ENCODE peak calls at places on chromosomes 4 and X, in four cellular contexts. D is IMR-90, R is H9, S is H1. T is an unnamed sample.

GRCh38 chr4:555566-556275 is 20.4 kb downstream of the TMEM271 start:
- DNase-seq in S (no peak), D (no peak), R (no peak), T (no peak)

GRCh38 chr4:2281575-2282343 is 19.9 kb upstream of the MXD4 start:
- DNase-seq in D (no peak), R (no peak), S (no peak), T (no peak)

GRCh38 chr4:52059372-52059771 is 8.3 kb downstream of the SPATA18 start:
- DNase-seq in S (no peak), D (peak), R (no peak), T (peak)

GRCh38 chr4:140052050-140052449 is 101.9 kb downstream of the MAML3 start:
- DNase-seq in D (peak), S (no peak), R (no peak), T (peak)

GRCh38 chr4:152536545-152537182 is 772 bp upstream of the FBXW7 start:
- DNase-seq in R (no peak), S (no peak), D (peak), T (peak)

GRCh38 chr4:6199344-6199921 is 916 bp downstream of the JAKMIP1 start:
- DNase-seq in S (peak), R (no peak), D (no peak), T (no peak)

GRCh38 chr4:1547863-1548637 is 136.1 kb downstream of the FAM53A start:
- DNase-seq in D (no peak), R (no peak), S (no peak), T (no peak)

GRCh38 chr4:38495481-38495880 is 168.5 kb upstream of the KLF3 start:
- DNase-seq in R (peak), D (no peak), S (no peak), T (no peak)

GRCh38 chrX:8879750-8880149 is 78.6 kb upstream of the FAM9A start:
- DNase-seq in D (peak), R (peak), S (peak), T (peak)

GRCh38 chr4:162909952-162910351 is 256.7 kb downstream of the NAF1 start:
- DNase-seq in S (no peak), D (no peak), R (no peak), T (no peak)

GRCh38 chr4:123972031-123972430 is 575.4 kb downstream of the SPRY1 start:
- DNase-seq in D (no peak), S (no peak), R (no peak), T (no peak)

GRCh38 chr4:34486964-34487363 is 1757.3 kb downstream of the ARAP2 start:
- DNase-seq in D (no peak), R (no peak), S (no peak), T (no peak)

GRCh38 chrX:1500701-1501624 is 36.0 kb downstream of the P2RY8 start:
- DNase-seq in D (no peak), R (no peak), S (peak), T (no peak)

GRCh38 chrX:81120936-81121351 is 80.8 kb downstream of the HMGN5 start:
- DNase-seq in R (peak), D (peak), S (peak), T (peak)

GRCh38 chr4:1029957-1030520 is 18.6 kb downstream of the FGFRL1 start:
- DNase-seq in S (peak), R (peak), D (no peak), T (no peak)

GRCh38 chr4:71198958-71199357 is 139.9 kb upstream of the SLC4A4 start:
- DNase-seq in D (no peak), R (no peak), S (no peak), T (no peak)

GRCh38 chrX:154458954-154459829 is 1.1 kb downstream of the PLXNA3 start:
- DNase-seq in R (no peak), D (no peak), S (no peak), T (no peak)

GRCh38 chr4:141391293-141391692 is 170.6 kb downstream of the ZNF330 start:
- DNase-seq in D (peak), S (no peak), R (no peak), T (no peak)

GRCh38 chr4:77219266-77219665 is 62.3 kb downstream of the CCNG2 start:
- DNase-seq in S (no peak), R (no peak), D (no peak), T (no peak)

GRCh38 chr4:119731778-119732177 is 103.2 kb upstream of the PDE5A start:
- DNase-seq in R (no peak), S (no peak), D (no peak), T (no peak)

GRCh38 chr4:147586637-147587036 is 30.6 kb upstream of the TMEM184C start:
- DNase-seq in R (no peak), S (no peak), D (no peak), T (no peak)

GRCh38 chrX:151889451-151889850 is 23.2 kb upstream of the MAGEA4 start:
- DNase-seq in D (no peak), S (no peak), R (no peak), T (no peak)

GRCh38 chrX:74505437-74505836 is 84.1 kb downstream of the SLC16A2 start:
- DNase-seq in S (no peak), R (no peak), D (no peak), T (no peak)

GRCh38 chrX:97616883-97617510 is 733.3 kb downstream of the RPA4 start:
- DNase-seq in D (peak), R (no peak), S (no peak), T (peak)

GRCh38 chr4:127505203-127505602 is 127.6 kb upstream of the INTU start:
- DNase-seq in D (peak), S (no peak), R (no peak), T (peak)

GRCh38 chr4:71593306-71593705 is 190.6 kb downstream of the GC start:
- DNase-seq in R (no peak), S (no peak), D (no peak), T (no peak)

GRCh38 chrX:88586317-88586716 is 160.7 kb upstream of the CPXCR1 start:
- DNase-seq in S (no peak), R (no peak), D (no peak), T (no peak)

DNA sequence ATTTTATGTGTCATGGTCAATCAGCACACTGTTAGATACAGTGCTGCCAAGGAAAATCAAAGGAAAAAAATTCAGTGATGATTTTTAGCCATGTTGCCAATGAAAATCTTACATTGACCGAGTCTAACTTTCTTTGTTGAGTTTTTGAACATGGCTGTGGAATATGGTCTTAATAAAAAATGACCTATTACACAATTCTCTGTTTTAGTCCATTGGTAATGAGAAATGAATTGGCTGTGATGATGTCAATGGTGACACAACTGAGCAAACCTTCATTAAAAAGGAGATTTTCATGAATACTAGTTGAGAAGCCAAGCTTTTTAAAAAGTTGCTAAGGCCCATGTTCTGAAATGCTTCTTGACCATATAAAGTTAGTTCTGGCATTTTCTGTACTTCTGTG is 225.9 kb upstream of the GYPA start:
- DNase-seq in R (no peak), D (no peak), S (no peak), T (no peak)
- H3K14ac ChIP-seq in R (no peak), D (no peak), S (no peak), T (no peak)

DNA sequence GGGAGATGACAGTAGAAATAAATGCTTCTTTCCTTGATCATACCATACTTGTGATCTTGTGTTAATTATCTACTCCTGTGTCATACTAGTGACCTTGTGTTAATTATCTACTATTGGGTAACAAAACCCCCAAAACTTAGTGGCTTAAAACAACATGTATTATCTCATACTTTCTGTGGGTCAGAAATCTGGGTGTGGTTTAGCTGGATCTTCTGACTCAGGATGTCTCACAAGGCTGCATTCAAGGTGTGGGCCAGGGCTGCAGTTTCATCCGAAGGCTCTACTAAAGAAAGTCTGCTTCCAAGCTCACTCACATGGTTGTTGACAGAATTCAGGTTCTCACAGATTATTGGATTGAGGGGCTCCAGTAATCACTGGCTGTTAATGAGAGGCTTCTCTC is 70.3 kb upstream of the NDP start:
- DNase-seq in S (no peak), D (no peak), R (no peak), T (no peak)
- H3K14ac ChIP-seq in S (no peak), D (no peak), R (no peak), T (no peak)

DNA sequence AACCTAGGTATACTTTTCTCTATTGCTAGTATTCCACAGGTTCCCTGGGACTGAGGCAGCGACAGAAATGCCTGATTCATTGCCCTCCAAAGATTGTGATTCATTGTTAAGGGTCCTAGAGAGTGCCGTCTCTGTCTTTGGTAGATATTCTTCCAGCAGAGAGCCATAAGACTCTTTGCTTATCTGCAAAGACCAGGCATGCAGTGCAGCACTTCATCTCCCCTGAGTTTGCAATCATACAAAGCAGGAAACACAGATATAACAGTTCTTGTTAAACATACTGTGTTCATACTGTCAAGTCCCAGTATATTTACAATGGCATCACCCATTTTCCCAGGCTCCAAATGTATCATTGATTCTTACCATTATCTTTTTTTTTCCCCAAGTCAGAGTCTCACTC is 47.7 kb downstream of the KLF8 start:
- DNase-seq in S (no peak), R (no peak), D (no peak), T (no peak)
- H3K14ac ChIP-seq in S (no peak), R (no peak), D (no peak), T (no peak)

GRCh38 chr4:16197842-16198241 is 28.4 kb downstream of the TAPT1 start:
- DNase-seq in S (no peak), R (no peak), D (no peak), T (no peak)
- H3K14ac ChIP-seq in S (no peak), R (no peak), D (no peak), T (no peak)

GRCh38 chr4:186591651-186592050 is 36.3 kb upstream of the MTNR1A start:
- DNase-seq in R (no peak), D (no peak), S (no peak), T (no peak)
- H3K14ac ChIP-seq in R (no peak), D (no peak), S (no peak), T (no peak)

GRCh38 chrX:71917621-71918341 is 7.1 kb downstream of the NHSL2 start:
- DNase-seq in R (peak), D (peak), S (no peak), T (peak)
- H3K14ac ChIP-seq in R (no peak), D (no peak), S (peak), T (no peak)

DNA sequence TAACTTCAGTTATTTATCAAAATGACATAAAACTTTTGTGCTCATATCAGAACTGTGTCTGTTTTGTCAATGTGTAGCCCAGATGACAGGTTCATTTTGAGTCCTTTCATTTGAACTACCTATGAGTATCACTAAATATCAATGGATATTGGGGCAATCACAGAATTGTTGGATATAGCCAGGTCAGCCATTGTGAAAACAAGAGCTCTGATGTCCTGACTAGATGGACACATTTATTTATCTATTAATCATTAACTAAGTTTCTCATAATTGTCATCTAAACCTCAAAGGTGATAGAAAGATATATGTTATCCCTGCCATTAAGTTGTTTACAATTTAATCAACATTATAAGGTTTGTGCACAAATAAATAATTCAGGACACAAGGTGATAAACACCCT is 638.3 kb upstream of the GRIA3 start:
- DNase-seq in R (no peak), D (no peak), S (no peak), T (no peak)
- H3K14ac ChIP-seq in R (no peak), D (no peak), S (no peak), T (no peak)

DNA sequence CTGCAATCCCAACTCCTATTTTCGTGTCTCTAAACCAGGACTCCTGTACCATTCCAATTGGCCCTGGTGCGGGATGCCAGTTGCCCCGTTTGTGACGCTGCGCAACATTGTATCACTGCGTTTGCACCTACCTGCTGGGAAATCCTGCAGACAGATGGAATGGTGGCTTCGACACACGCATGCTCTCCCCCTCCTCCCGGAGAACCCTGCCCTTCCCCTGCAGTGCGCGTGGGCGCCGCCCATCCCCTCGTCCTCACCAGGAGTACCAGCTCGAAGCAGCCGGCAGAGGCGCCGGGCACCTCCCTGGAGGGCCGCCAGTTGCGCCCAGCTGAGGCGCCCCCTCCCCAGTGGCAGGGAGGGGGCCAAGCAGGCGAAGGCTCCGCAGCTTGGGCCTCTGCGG is 1.4 kb downstream of the DGKK start:
- DNase-seq in D (no peak), R (peak), S (no peak), T (no peak)
- H3K14ac ChIP-seq in D (no peak), R (no peak), S (no peak), T (no peak)